ENCODE peak calls at places on chromosomes 6 and 20, in seven cellular contexts. One of them, this sample, is unnamed.

GRCh38 chr6:134539865-134540323 is 222.0 kb upstream of the SGK1 start:
- DNase-seq in Ammon's horn: peak
- DNase-seq in GM04503: no peak
- DNase-seq in activated T-cell treated with anti-CD3 and anti-CD28 coated beads for 24 hours: no peak
- DNase-seq in Caki2: no peak
- DNase-seq in ELF-1: no peak
- DNase-seq in HTR-8/SVneo: peak
- DNase-seq in this sample: no peak

GRCh38 chr6:142885182-142885867 is 59.7 kb downstream of the HIVEP2 start:
- DNase-seq in Ammon's horn: peak
- DNase-seq in GM04503: peak
- DNase-seq in activated T-cell treated with anti-CD3 and anti-CD28 coated beads for 24 hours: peak
- DNase-seq in Caki2: peak
- DNase-seq in ELF-1: peak
- DNase-seq in HTR-8/SVneo: peak
- DNase-seq in this sample: peak

GRCh38 chr20:49245921-49246740 is 26.9 kb downstream of the DDX27 start:
- DNase-seq in Ammon's horn: peak
- DNase-seq in GM04503: no peak
- DNase-seq in activated T-cell treated with anti-CD3 and anti-CD28 coated beads for 24 hours: peak
- DNase-seq in Caki2: peak
- DNase-seq in ELF-1: peak
- DNase-seq in HTR-8/SVneo: peak
- DNase-seq in this sample: peak

GRCh38 chr6:28587746-28588075 is 62.0 kb downstream of the GPX5 start:
- DNase-seq in Ammon's horn: peak
- DNase-seq in GM04503: no peak
- DNase-seq in activated T-cell treated with anti-CD3 and anti-CD28 coated beads for 24 hours: no peak
- DNase-seq in Caki2: no peak
- DNase-seq in ELF-1: no peak
- DNase-seq in HTR-8/SVneo: no peak
- DNase-seq in this sample: no peak

GRCh38 chr20:62668441-62669027 is 26.2 kb downstream of the SLCO4A1 start:
- DNase-seq in Ammon's horn: peak
- DNase-seq in GM04503: no peak
- DNase-seq in activated T-cell treated with anti-CD3 and anti-CD28 coated beads for 24 hours: no peak
- DNase-seq in Caki2: peak
- DNase-seq in ELF-1: peak
- DNase-seq in HTR-8/SVneo: peak
- DNase-seq in this sample: no peak

GRCh38 chr6:157537518-157537917 is 156.5 kb downstream of the ZDHHC14 start:
- DNase-seq in Ammon's horn: no peak
- DNase-seq in GM04503: peak
- DNase-seq in activated T-cell treated with anti-CD3 and anti-CD28 coated beads for 24 hours: no peak
- DNase-seq in Caki2: no peak
- DNase-seq in ELF-1: no peak
- DNase-seq in HTR-8/SVneo: no peak
- DNase-seq in this sample: no peak

GRCh38 chr20:10625641-10626040 is 48.2 kb downstream of the JAG1 start:
- DNase-seq in Ammon's horn: no peak
- DNase-seq in GM04503: no peak
- DNase-seq in activated T-cell treated with anti-CD3 and anti-CD28 coated beads for 24 hours: no peak
- DNase-seq in Caki2: no peak
- DNase-seq in ELF-1: peak
- DNase-seq in HTR-8/SVneo: no peak
- DNase-seq in this sample: no peak

GRCh38 chr6:84428300-84428907 is 201.0 kb upstream of the CEP162 start:
- DNase-seq in Ammon's horn: peak
- DNase-seq in GM04503: no peak
- DNase-seq in activated T-cell treated with anti-CD3 and anti-CD28 coated beads for 24 hours: no peak
- DNase-seq in Caki2: peak
- DNase-seq in ELF-1: peak
- DNase-seq in HTR-8/SVneo: peak
- DNase-seq in this sample: peak

GRCh38 chr6:116327803-116328527 is 42.8 kb upstream of the DSE start:
- DNase-seq in Ammon's horn: peak
- DNase-seq in GM04503: no peak
- DNase-seq in activated T-cell treated with anti-CD3 and anti-CD28 coated beads for 24 hours: no peak
- DNase-seq in Caki2: no peak
- DNase-seq in ELF-1: peak
- DNase-seq in HTR-8/SVneo: no peak
- DNase-seq in this sample: no peak

GRCh38 chr6:36666726-36667591 is 11.6 kb upstream of the CDKN1A start:
- DNase-seq in Ammon's horn: peak
- DNase-seq in GM04503: peak
- DNase-seq in activated T-cell treated with anti-CD3 and anti-CD28 coated beads for 24 hours: no peak
- DNase-seq in Caki2: peak
- DNase-seq in ELF-1: peak
- DNase-seq in HTR-8/SVneo: peak
- DNase-seq in this sample: peak

GRCh38 chr20:46051556-46052323 is 22.7 kb downstream of the SLC12A5 start:
- DNase-seq in Ammon's horn: no peak
- DNase-seq in GM04503: no peak
- DNase-seq in activated T-cell treated with anti-CD3 and anti-CD28 coated beads for 24 hours: no peak
- DNase-seq in Caki2: no peak
- DNase-seq in ELF-1: no peak
- DNase-seq in HTR-8/SVneo: peak
- DNase-seq in this sample: no peak

GRCh38 chr6:131122516-131122915 is 12.8 kb upstream of the AKAP7 start:
- DNase-seq in Ammon's horn: no peak
- DNase-seq in GM04503: no peak
- DNase-seq in activated T-cell treated with anti-CD3 and anti-CD28 coated beads for 24 hours: no peak
- DNase-seq in Caki2: no peak
- DNase-seq in ELF-1: no peak
- DNase-seq in HTR-8/SVneo: no peak
- DNase-seq in this sample: no peak

GRCh38 chr6:24933868-24934401 is 1.8 kb downstream of the RIPOR2 start:
- DNase-seq in Ammon's horn: no peak
- DNase-seq in GM04503: no peak
- DNase-seq in activated T-cell treated with anti-CD3 and anti-CD28 coated beads for 24 hours: no peak
- DNase-seq in Caki2: no peak
- DNase-seq in ELF-1: peak
- DNase-seq in HTR-8/SVneo: no peak
- DNase-seq in this sample: no peak

GRCh38 chr6:156801712-156802111 is 24.5 kb downstream of the ARID1B start:
- DNase-seq in Ammon's horn: no peak
- DNase-seq in GM04503: no peak
- DNase-seq in activated T-cell treated with anti-CD3 and anti-CD28 coated beads for 24 hours: no peak
- DNase-seq in Caki2: no peak
- DNase-seq in ELF-1: no peak
- DNase-seq in HTR-8/SVneo: no peak
- DNase-seq in this sample: no peak

GRCh38 chr6:92496527-92496926 is 922.8 kb downstream of the EPHA7 start:
- DNase-seq in Ammon's horn: no peak
- DNase-seq in GM04503: no peak
- DNase-seq in activated T-cell treated with anti-CD3 and anti-CD28 coated beads for 24 hours: no peak
- DNase-seq in Caki2: no peak
- DNase-seq in ELF-1: no peak
- DNase-seq in HTR-8/SVneo: no peak
- DNase-seq in this sample: no peak

GRCh38 chr6:131061041-131061770 is 1.8 kb downstream of the EPB41L2 start:
- DNase-seq in Ammon's horn: peak
- DNase-seq in GM04503: no peak
- DNase-seq in activated T-cell treated with anti-CD3 and anti-CD28 coated beads for 24 hours: no peak
- DNase-seq in Caki2: peak
- DNase-seq in ELF-1: peak
- DNase-seq in HTR-8/SVneo: no peak
- DNase-seq in this sample: no peak

GRCh38 chr6:121449331-121449730 is 13.9 kb downstream of the GJA1 start:
- DNase-seq in Ammon's horn: no peak
- DNase-seq in GM04503: no peak
- DNase-seq in activated T-cell treated with anti-CD3 and anti-CD28 coated beads for 24 hours: no peak
- DNase-seq in Caki2: no peak
- DNase-seq in ELF-1: no peak
- DNase-seq in HTR-8/SVneo: no peak
- DNase-seq in this sample: no peak

GRCh38 chr6:137237413-137238170 is 18.4 kb upstream of the IFNGR1 start:
- DNase-seq in Ammon's horn: no peak
- DNase-seq in GM04503: peak
- DNase-seq in activated T-cell treated with anti-CD3 and anti-CD28 coated beads for 24 hours: no peak
- DNase-seq in Caki2: peak
- DNase-seq in ELF-1: peak
- DNase-seq in HTR-8/SVneo: peak
- DNase-seq in this sample: peak

GRCh38 chr6:159098636-159099106 is 53.9 kb upstream of the TAGAP start:
- DNase-seq in Ammon's horn: no peak
- DNase-seq in GM04503: no peak
- DNase-seq in activated T-cell treated with anti-CD3 and anti-CD28 coated beads for 24 hours: peak
- DNase-seq in Caki2: no peak
- DNase-seq in ELF-1: no peak
- DNase-seq in HTR-8/SVneo: no peak
- DNase-seq in this sample: no peak

GRCh38 chr6:13716225-13716954 is 4.8 kb upstream of the RANBP9 start:
- DNase-seq in Ammon's horn: no peak
- DNase-seq in GM04503: no peak
- DNase-seq in activated T-cell treated with anti-CD3 and anti-CD28 coated beads for 24 hours: no peak
- DNase-seq in Caki2: no peak
- DNase-seq in ELF-1: no peak
- DNase-seq in HTR-8/SVneo: no peak
- DNase-seq in this sample: no peak

GRCh38 chr6:83592770-83593394 is 80.5 kb downstream of the PRSS35 start:
- DNase-seq in Ammon's horn: no peak
- DNase-seq in GM04503: no peak
- DNase-seq in activated T-cell treated with anti-CD3 and anti-CD28 coated beads for 24 hours: no peak
- DNase-seq in Caki2: peak
- DNase-seq in ELF-1: peak
- DNase-seq in HTR-8/SVneo: peak
- DNase-seq in this sample: no peak

GRCh38 chr6:125843593-125843992 is 52.8 kb downstream of the NCOA7 start:
- DNase-seq in Ammon's horn: no peak
- DNase-seq in GM04503: no peak
- DNase-seq in activated T-cell treated with anti-CD3 and anti-CD28 coated beads for 24 hours: no peak
- DNase-seq in Caki2: no peak
- DNase-seq in ELF-1: no peak
- DNase-seq in HTR-8/SVneo: no peak
- DNase-seq in this sample: no peak

GRCh38 chr6:11938285-11938890 is 73.7 kb upstream of the HIVEP1 start:
- DNase-seq in Ammon's horn: peak
- DNase-seq in GM04503: no peak
- DNase-seq in activated T-cell treated with anti-CD3 and anti-CD28 coated beads for 24 hours: no peak
- DNase-seq in Caki2: peak
- DNase-seq in ELF-1: peak
- DNase-seq in HTR-8/SVneo: no peak
- DNase-seq in this sample: no peak

GRCh38 chr6:141607956-141608355 is 524.8 kb upstream of the GJE1 start:
- DNase-seq in Ammon's horn: no peak
- DNase-seq in GM04503: no peak
- DNase-seq in activated T-cell treated with anti-CD3 and anti-CD28 coated beads for 24 hours: no peak
- DNase-seq in Caki2: no peak
- DNase-seq in ELF-1: peak
- DNase-seq in HTR-8/SVneo: no peak
- DNase-seq in this sample: no peak

GRCh38 chr20:25676164-25676809 is 20.4 kb downstream of the ZNF337 start:
- DNase-seq in Ammon's horn: no peak
- DNase-seq in GM04503: peak
- DNase-seq in activated T-cell treated with anti-CD3 and anti-CD28 coated beads for 24 hours: no peak
- DNase-seq in Caki2: no peak
- DNase-seq in ELF-1: no peak
- DNase-seq in HTR-8/SVneo: no peak
- DNase-seq in this sample: peak

GRCh38 chr20:57680934-57681914 is 28.6 kb downstream of the PMEPA1 start:
- DNase-seq in Ammon's horn: no peak
- DNase-seq in GM04503: no peak
- DNase-seq in activated T-cell treated with anti-CD3 and anti-CD28 coated beads for 24 hours: peak
- DNase-seq in Caki2: no peak
- DNase-seq in ELF-1: peak
- DNase-seq in HTR-8/SVneo: no peak
- DNase-seq in this sample: no peak

GRCh38 chr20:59820204-59821041 is 113.0 kb downstream of the SYCP2 start:
- DNase-seq in Ammon's horn: peak
- DNase-seq in GM04503: no peak
- DNase-seq in activated T-cell treated with anti-CD3 and anti-CD28 coated beads for 24 hours: no peak
- DNase-seq in Caki2: no peak
- DNase-seq in ELF-1: no peak
- DNase-seq in HTR-8/SVneo: no peak
- DNase-seq in this sample: no peak

GRCh38 chr6:136783495-136784270 is 8.6 kb downstream of the MAP3K5 start:
- DNase-seq in Ammon's horn: peak
- DNase-seq in GM04503: no peak
- DNase-seq in activated T-cell treated with anti-CD3 and anti-CD28 coated beads for 24 hours: no peak
- DNase-seq in Caki2: no peak
- DNase-seq in ELF-1: no peak
- DNase-seq in HTR-8/SVneo: no peak
- DNase-seq in this sample: no peak

GRCh38 chr6:44499609-44500008 is 112.1 kb downstream of the CDC5L start:
- DNase-seq in Ammon's horn: no peak
- DNase-seq in GM04503: no peak
- DNase-seq in activated T-cell treated with anti-CD3 and anti-CD28 coated beads for 24 hours: no peak
- DNase-seq in Caki2: no peak
- DNase-seq in ELF-1: no peak
- DNase-seq in HTR-8/SVneo: no peak
- DNase-seq in this sample: no peak

GRCh38 chr6:99285881-99286280 is 63.6 kb downstream of the FAXC start:
- DNase-seq in Ammon's horn: no peak
- DNase-seq in GM04503: no peak
- DNase-seq in activated T-cell treated with anti-CD3 and anti-CD28 coated beads for 24 hours: no peak
- DNase-seq in Caki2: no peak
- DNase-seq in ELF-1: no peak
- DNase-seq in HTR-8/SVneo: no peak
- DNase-seq in this sample: no peak

GRCh38 chr20:43947316-43947710 is 32.7 kb downstream of the TOX2 start:
- DNase-seq in Ammon's horn: no peak
- DNase-seq in GM04503: no peak
- DNase-seq in activated T-cell treated with anti-CD3 and anti-CD28 coated beads for 24 hours: no peak
- DNase-seq in Caki2: no peak
- DNase-seq in ELF-1: no peak
- DNase-seq in HTR-8/SVneo: no peak
- DNase-seq in this sample: peak

GRCh38 chr6:34386316-34387137 is 5.9 kb downstream of the NUDT3 start:
- DNase-seq in Ammon's horn: no peak
- DNase-seq in GM04503: peak
- DNase-seq in activated T-cell treated with anti-CD3 and anti-CD28 coated beads for 24 hours: no peak
- DNase-seq in Caki2: peak
- DNase-seq in ELF-1: no peak
- DNase-seq in HTR-8/SVneo: no peak
- DNase-seq in this sample: peak

GRCh38 chr6:47209632-47210031 is 100.1 kb downstream of the TNFRSF21 start:
- DNase-seq in Ammon's horn: no peak
- DNase-seq in GM04503: peak
- DNase-seq in activated T-cell treated with anti-CD3 and anti-CD28 coated beads for 24 hours: no peak
- DNase-seq in Caki2: no peak
- DNase-seq in ELF-1: peak
- DNase-seq in HTR-8/SVneo: no peak
- DNase-seq in this sample: peak

GRCh38 chr6:52227495-52227894 is 16.8 kb downstream of the IL17F start:
- DNase-seq in Ammon's horn: no peak
- DNase-seq in GM04503: no peak
- DNase-seq in activated T-cell treated with anti-CD3 and anti-CD28 coated beads for 24 hours: peak
- DNase-seq in Caki2: no peak
- DNase-seq in ELF-1: no peak
- DNase-seq in HTR-8/SVneo: no peak
- DNase-seq in this sample: no peak

GRCh38 chr20:20489054-20489453 is 121.2 kb downstream of the INSM1 start:
- DNase-seq in Ammon's horn: no peak
- DNase-seq in GM04503: no peak
- DNase-seq in activated T-cell treated with anti-CD3 and anti-CD28 coated beads for 24 hours: no peak
- DNase-seq in Caki2: no peak
- DNase-seq in ELF-1: no peak
- DNase-seq in HTR-8/SVneo: no peak
- DNase-seq in this sample: no peak

This sample was measured in AG04449.